ENCODE peak calls at places on chromosomes 2 and 18, in five cellular contexts. M, W, R, S and C are unnamed samples.

GRCh38 chr2:73091164-73091563 is 19.7 kb upstream of the SFXN5 start:
- DNase-seq in S (no peak), M (no peak), R (no peak), W (no peak), C (no peak)

GRCh38 chr2:234595829-234596228 is 98.9 kb upstream of the ARL4C start:
- DNase-seq in S (no peak), W (no peak), R (peak), M (no peak), C (no peak)

GRCh38 chr2:173291412-173291811 is 63.3 kb upstream of the CDCA7 start:
- DNase-seq in R (no peak), M (no peak), S (no peak), W (peak), C (no peak)

GRCh38 chr2:56191617-56192016 is 7.8 kb downstream of the CCDC85A start:
- DNase-seq in W (peak), R (peak), M (no peak), S (no peak), C (peak)

GRCh38 chr2:55530539-55531081 is 11.1 kb downstream of the CFAP36 start:
- DNase-seq in R (no peak), M (no peak), W (no peak), S (no peak), C (no peak)

GRCh38 chr2:133790706-133791105 is 222.4 kb upstream of the NCKAP5 start:
- DNase-seq in S (no peak), W (no peak), R (peak), M (no peak), C (peak)

GRCh38 chr2:130808482-130809268 is 28.0 kb upstream of the ARHGEF4 start:
- DNase-seq in M (no peak), W (peak), R (no peak), S (no peak), C (no peak)

GRCh38 chr2:222673883-222674282 is 2.4 kb downstream of the MOGAT1 start:
- DNase-seq in M (no peak), S (no peak), R (no peak), W (no peak), C (no peak)

GRCh38 chr2:46717733-46718121 is 197.9 kb downstream of the MCFD2 start:
- DNase-seq in M (no peak), S (no peak), W (no peak), R (peak), C (no peak)

GRCh38 chr2:138180691-138181386 is 216.6 kb downstream of the HNMT start:
- DNase-seq in S (no peak), R (no peak), M (no peak), W (no peak), C (no peak)

GRCh38 chr18:6327895-6328623 is 86.7 kb downstream of the L3MBTL4 start:
- DNase-seq in M (no peak), R (no peak), W (no peak), S (no peak), C (no peak)

GRCh38 chr2:85151026-85151425 is 17.8 kb downstream of the TCF7L1 start:
- DNase-seq in W (no peak), S (no peak), R (no peak), M (no peak), C (no peak)

GRCh38 chr18:73790582-73790981 is 357.1 kb downstream of the FBXO15 start:
- DNase-seq in M (no peak), W (peak), R (no peak), S (no peak), C (no peak)

GRCh38 chr2:28423856-28424605 is 31.4 kb downstream of the FOSL2 start:
- DNase-seq in S (no peak), R (no peak), W (no peak), M (no peak), C (no peak)

GRCh38 chr2:31078579-31079105 is 59.6 kb downstream of the GALNT14 start:
- DNase-seq in M (no peak), W (peak), S (no peak), R (no peak), C (no peak)

GRCh38 chr2:1147873-1148612 is 197.4 kb downstream of the SNTG2 start:
- DNase-seq in W (no peak), M (no peak), S (no peak), R (no peak), C (no peak)

GRCh38 chr2:122525341-122525740 is 769.9 kb downstream of the TSN start:
- DNase-seq in S (no peak), W (no peak), R (peak), M (no peak), C (no peak)

GRCh38 chr18:44696892-44697291 is 16.2 kb downstream of the SETBP1 start:
- DNase-seq in R (no peak), S (no peak), W (peak), M (no peak), C (no peak)

GRCh38 chr2:72953976-72954375 is 36.7 kb downstream of the EMX1 start:
- DNase-seq in R (no peak), M (peak), W (no peak), S (no peak), C (no peak)